ENCODE peak calls at places on chromosomes 1 and 21, in ten cellular contexts. I, A, F, R, N, H, B, K, M and V are unnamed samples.

GRCh38 chr1:243550276-243550675 is 294.4 kb downstream of the SDCCAG8 start:
- DNase-seq in H (no peak), F (no peak), K (no peak), A (no peak), M (no peak), B (no peak), N (no peak), R (no peak), I (no peak), V (no peak)

GRCh38 chr21:38303300-38303699 is 46.5 kb downstream of the KCNJ15 start:
- DNase-seq in F (peak), I (no peak), N (peak), K (no peak), R (no peak), B (no peak), H (no peak), M (no peak), A (no peak), V (peak)

GRCh38 chr1:32241011-32241763 is 5.8 kb upstream of the FAM167B start:
- DNase-seq in N (peak), A (peak), R (peak), H (peak), M (peak), K (no peak), B (peak), F (peak), I (peak), V (no peak)

GRCh38 chr1:36522021-36522420 is 39.3 kb upstream of the CSF3R start:
- DNase-seq in K (no peak), A (no peak), N (no peak), F (peak), B (no peak), I (no peak), R (no peak), M (no peak), H (no peak), V (no peak)

GRCh38 chr21:43659136-43660000 is at the start of the genes HSF2BP and RRP1B:
- DNase-seq in A (peak), H (peak), I (peak), M (peak), B (peak), N (peak), F (peak), K (peak), R (peak), V (peak)

GRCh38 chr1:2591581-2592261 is 5.1 kb downstream of the PRXL2B start:
- DNase-seq in R (no peak), I (no peak), A (no peak), N (no peak), M (no peak), B (no peak), F (no peak), K (no peak), H (no peak), V (no peak)

GRCh38 chr1:43270421-43271095 is 775 bp downstream of the TMEM125 start:
- DNase-seq in R (peak), A (peak), I (peak), F (peak), M (peak), K (peak), B (peak), H (peak), N (no peak), V (no peak)

GRCh38 chr1:167401260-167401873 is 117.0 kb downstream of the CD247 start:
- DNase-seq in B (peak), K (peak), I (peak), R (peak), N (peak), F (no peak), M (peak), A (peak), H (peak), V (peak)

GRCh38 chr1:180343931-180344406 is 113.9 kb downstream of the LHX4 start:
- DNase-seq in H (peak), I (peak), F (no peak), M (peak), R (no peak), K (no peak), B (peak), A (no peak), N (no peak), V (no peak)

GRCh38 chr1:102431253-102431652 is 434.5 kb upstream of the OLFM3 start:
- DNase-seq in K (no peak), R (no peak), N (no peak), F (no peak), B (no peak), H (no peak), I (no peak), A (no peak), M (no peak), V (no peak)

GRCh38 chr1:14715771-14716170 is 117.3 kb downstream of the KAZN start:
- DNase-seq in F (no peak), K (no peak), I (no peak), R (no peak), N (no peak), A (no peak), H (no peak), M (no peak), B (no peak), V (no peak)

GRCh38 chr1:17881761-17882160 is 126.6 kb downstream of the ACTL8 start:
- DNase-seq in H (no peak), K (no peak), A (no peak), R (no peak), B (no peak), F (peak), N (no peak), M (no peak), I (no peak), V (no peak)

GRCh38 chr1:63116016-63116415 is 206.4 kb upstream of the FOXD3 start:
- DNase-seq in N (no peak), R (no peak), K (no peak), A (no peak), H (no peak), I (no peak), F (no peak), B (no peak), M (no peak), V (peak)

GRCh38 chr1:219220945-219221344 is 47.3 kb downstream of the LYPLAL1 start:
- DNase-seq in I (peak), F (no peak), B (no peak), K (no peak), R (no peak), H (no peak), N (peak), M (no peak), A (no peak), V (no peak)

GRCh38 chr1:228647523-228648444 is 87.5 kb upstream of the RHOU start:
- DNase-seq in I (peak), A (peak), H (peak), F (peak), M (peak), K (peak), N (peak), R (no peak), B (peak), V (no peak)

GRCh38 chr1:201896951-201897391 is 8.3 kb downstream of the SHISA4 start:
- DNase-seq in A (no peak), F (no peak), R (no peak), H (peak), M (peak), B (no peak), K (no peak), I (no peak), N (peak), V (peak)

GRCh38 chr1:36159614-36160387 is 3.8 kb downstream of the MAP7D1 start:
- DNase-seq in R (no peak), F (no peak), H (no peak), M (no peak), A (no peak), N (no peak), B (no peak), K (no peak), I (no peak), V (no peak)

GRCh38 chr1:29829448-29830344 is 593.4 kb downstream of the PTPRU start:
- DNase-seq in H (no peak), I (no peak), B (no peak), R (no peak), F (peak), K (no peak), N (no peak), A (no peak), M (no peak), V (no peak)

GRCh38 chr1:41739061-41739955 is 179.4 kb downstream of the HIVEP3 start:
- DNase-seq in R (peak), K (no peak), H (peak), M (peak), N (no peak), I (no peak), B (peak), F (peak), A (peak), V (no peak)

GRCh38 chr1:96565546-96565945 is 156.0 kb upstream of the PTBP2 start:
- DNase-seq in M (no peak), I (no peak), K (no peak), R (no peak), H (no peak), N (no peak), F (no peak), B (no peak), A (no peak), V (no peak)

GRCh38 chr1:19385869-19386591 is 73.9 kb downstream of the SLC66A1 start:
- DNase-seq in K (no peak), B (peak), M (peak), I (no peak), A (no peak), F (no peak), H (peak), N (no peak), R (no peak), V (no peak)

GRCh38 chr1:229363723-229364122 is 20.9 kb upstream of the CCSAP start:
- DNase-seq in A (no peak), H (no peak), B (no peak), R (no peak), M (no peak), N (no peak), F (no peak), K (no peak), I (no peak), V (no peak)

GRCh38 chr1:213276236-213276635 is 225.2 kb downstream of the RPS6KC1 start:
- DNase-seq in M (no peak), I (no peak), F (no peak), R (no peak), H (no peak), K (no peak), A (no peak), B (no peak), N (no peak), V (no peak)

GRCh38 chr1:18828224-18828623 is 31.2 kb downstream of the TAS1R2 start:
- DNase-seq in K (no peak), H (no peak), A (no peak), M (no peak), N (no peak), R (no peak), B (no peak), F (no peak), I (no peak), V (no peak)

GRCh38 chr1:5267603-5268235 is 613.3 kb downstream of the AJAP1 start:
- DNase-seq in I (no peak), M (no peak), K (no peak), B (no peak), H (no peak), A (no peak), N (no peak), F (peak), R (no peak), V (no peak)

GRCh38 chr1:180594723-180595122 is 36.0 kb downstream of the OVAAL start:
- DNase-seq in B (no peak), N (peak), K (no peak), R (no peak), A (no peak), F (no peak), H (no peak), I (peak), M (no peak), V (no peak)

GRCh38 chr1:33641099-33641830 is 168.8 kb downstream of the ZSCAN20 start:
- DNase-seq in I (peak), R (no peak), K (peak), A (no peak), M (no peak), H (no peak), F (no peak), N (peak), B (no peak), V (peak)

GRCh38 chr1:10032590-10033358 is at the start of gene UBE4B:
- DNase-seq in H (peak), K (peak), B (peak), F (peak), I (peak), N (peak), M (peak), R (peak), A (peak), V (peak)
- TF ChIP-seq POLR2A in H (no peak), K (peak), B (peak), F (no peak), I (peak), N (peak), M (peak), R (no peak), A (peak), V (peak)

DNA sequence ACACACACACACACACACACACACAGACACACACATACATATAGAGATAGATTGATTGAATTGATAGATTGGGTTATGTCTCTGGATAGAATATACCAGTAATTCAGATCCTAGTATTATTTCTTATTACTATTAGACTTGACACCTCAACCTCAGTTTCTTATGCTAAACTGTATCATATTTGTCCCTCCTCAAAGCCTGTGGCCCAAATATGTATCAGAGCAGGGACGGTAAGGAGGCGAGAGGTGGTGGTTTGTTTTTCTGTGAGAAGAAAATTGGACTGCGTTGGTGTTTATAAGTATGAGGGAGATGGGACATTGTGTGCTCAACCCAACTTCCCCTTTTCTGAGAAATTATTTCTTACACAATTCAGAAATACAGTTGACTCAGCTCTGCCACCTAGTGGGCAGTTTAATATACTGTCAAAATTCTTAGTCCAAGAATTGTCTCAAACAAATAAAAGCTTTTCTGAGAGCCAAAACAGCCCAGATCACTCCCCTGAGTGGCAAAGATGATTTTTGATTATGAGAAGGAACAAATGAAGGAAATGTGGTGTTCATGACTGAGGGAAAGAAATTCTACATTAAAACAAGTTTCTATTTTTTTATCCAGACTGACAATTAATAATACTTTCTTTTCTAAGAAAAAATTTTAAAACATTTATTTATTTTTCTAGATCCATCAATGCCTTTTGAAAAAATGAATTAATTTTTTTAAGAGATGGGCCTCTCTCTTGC is 10.8 kb upstream of the TXNIP start:
- DNase-seq in N (peak), I (peak), M (peak), F (no peak), K (peak), R (peak), A (peak), H (peak), B (peak), V (peak)
- TF ChIP-seq POLR2A in N (no peak), I (peak), M (peak), F (no peak), K (no peak), R (peak), A (peak), H (peak), B (peak), V (no peak)

GRCh38 chr1:183022202-183023145 is 746 bp upstream of the LAMC1 start:
- DNase-seq in A (peak), M (peak), I (peak), H (peak), B (peak), F (peak), N (peak), R (peak), K (peak), V (peak)
- TF ChIP-seq POLR2A in A (peak), M (peak), I (no peak), H (peak), B (peak), F (no peak), N (peak), R (no peak), K (peak), V (peak)

DNA sequence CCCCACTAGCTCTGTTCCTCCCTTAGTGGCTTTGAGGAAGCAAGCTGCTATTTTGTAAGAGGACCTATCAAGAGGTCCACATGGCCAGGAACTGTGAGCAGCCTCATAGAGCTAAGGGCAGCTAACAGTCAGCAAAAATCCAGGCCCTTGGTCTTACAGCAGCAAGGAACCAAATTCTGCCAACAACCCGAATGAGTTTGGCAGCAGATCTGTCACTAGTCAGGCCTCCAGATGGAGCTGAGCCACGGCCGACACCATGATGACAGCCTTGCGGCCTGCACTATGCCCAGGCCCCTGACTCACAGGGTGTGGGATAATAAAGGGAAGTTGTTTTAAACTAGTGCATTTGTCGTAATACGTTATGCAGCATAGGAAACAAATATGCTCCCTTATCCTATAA is 28.0 kb upstream of the H3-3A start:
- DNase-seq in H (peak), K (no peak), F (peak), R (no peak), I (peak), A (peak), M (peak), B (peak), N (no peak), V (peak)
- TF ChIP-seq POLR2A in H (no peak), K (no peak), F (no peak), R (no peak), I (no peak), A (no peak), M (peak), B (no peak), N (no peak), V (no peak)

GRCh38 chr21:26170471-26171309 is at the start of gene APP:
- DNase-seq in B (peak), H (peak), K (peak), M (peak), I (peak), N (peak), F (peak), A (peak), R (peak), V (peak)

GRCh38 chr21:26171310-26172100 is 935 bp upstream of the APP start:
- DNase-seq in I (no peak), F (no peak), K (no peak), A (no peak), H (no peak), R (no peak), B (peak), N (no peak), M (no peak), V (no peak)

GRCh38 chr21:26169061-26169610 is 1.4 kb downstream of the APP start:
- DNase-seq in H (peak), B (peak), R (peak), F (no peak), A (peak), M (peak), K (peak), I (no peak), N (peak), V (peak)

GRCh38 chr21:26167593-26167992 is 3.0 kb downstream of the APP start:
- DNase-seq in N (no peak), B (no peak), I (no peak), R (no peak), H (no peak), A (no peak), M (no peak), F (no peak), K (no peak), V (no peak)

GRCh38 chr21:26169611-26170470 is 729 bp downstream of the APP start:
- DNase-seq in M (peak), R (peak), K (peak), I (no peak), B (peak), N (peak), A (peak), F (peak), H (peak), V (peak)
- TF ChIP-seq POLR2A in M (peak), R (no peak), K (no peak), I (no peak), B (peak), N (no peak), A (no peak), F (no peak), H (peak), V (peak)

DNA sequence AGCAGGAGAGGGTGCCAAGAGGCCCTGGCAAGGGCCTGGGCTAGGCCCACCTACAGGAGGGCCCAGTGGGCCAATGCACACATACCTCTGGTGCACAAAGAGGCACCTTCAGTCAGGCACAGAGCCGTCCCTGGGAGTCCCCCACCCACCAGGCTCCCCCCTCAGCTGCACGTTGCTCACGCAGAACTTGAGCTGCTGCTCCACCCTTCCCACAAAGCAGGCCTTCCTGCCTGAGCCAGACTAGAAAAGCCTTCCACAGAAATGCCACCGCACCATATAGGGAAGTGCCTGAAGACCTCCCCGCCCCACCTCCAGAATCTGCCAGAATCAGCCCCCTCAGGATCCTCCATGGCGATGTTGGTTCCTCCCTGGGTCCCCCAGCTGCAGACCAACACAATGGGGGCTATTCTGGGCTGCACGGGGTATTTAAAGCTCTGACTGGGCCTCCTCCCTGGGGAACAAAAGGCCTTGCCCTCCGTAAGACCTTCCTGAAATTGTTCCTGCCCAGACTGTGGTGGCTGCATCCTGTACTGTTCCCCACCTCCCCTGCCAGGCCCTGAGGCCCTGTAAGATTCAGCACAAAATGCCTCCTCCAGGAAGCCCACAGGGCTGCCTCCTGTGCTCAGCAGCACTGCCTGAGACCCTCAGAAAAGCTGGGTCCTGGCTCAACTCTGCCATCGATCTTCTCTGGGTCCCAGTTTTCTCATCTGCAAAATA is 27.2 kb downstream of the HSPG2 start:
- DNase-seq in N (no peak), H (peak), I (peak), B (peak), M (no peak), K (no peak), A (peak), F (peak), R (no peak), V (no peak)
- TF ChIP-seq POLR2A in N (no peak), H (no peak), I (no peak), B (no peak), M (no peak), K (no peak), A (no peak), F (no peak), R (no peak), V (no peak)

GRCh38 chr1:216793303-216793702 is 70.1 kb upstream of the ESRRG start:
- DNase-seq in I (no peak), A (no peak), F (no peak), B (no peak), M (no peak), K (no peak), R (no peak), N (no peak), H (no peak), V (no peak)

GRCh38 chr1:216788671-216789070 is 65.4 kb upstream of the ESRRG start:
- DNase-seq in I (no peak), M (no peak), N (no peak), A (no peak), F (no peak), K (no peak), R (no peak), B (no peak), H (no peak), V (no peak)

GRCh38 chr1:216794541-216795055 is 71.4 kb upstream of the ESRRG start:
- DNase-seq in F (no peak), I (no peak), H (no peak), K (no peak), M (no peak), N (no peak), R (no peak), A (no peak), B (no peak), V (no peak)
- TF ChIP-seq POLR2A in F (no peak), I (no peak), H (no peak), K (no peak), M (no peak), N (no peak), R (no peak), A (no peak), B (no peak), V (no peak)